ENCODE peak calls at places on chromosomes 1 and 21, in nine cellular contexts. F is fibroblast of lung; I is CD8-positive, alpha-beta T cell; B is lung; S is esophagus muscularis mucosa; G is IMR-90; X is tibial nerve; Z is aorta; Q is heart right ventricle. R is an unnamed sample.

GRCh38 chr1:184075040-184076029 is 23.8 kb downstream of the TSEN15 start:
- DNase-seq in Z (no peak), I (no peak), G (peak; percentile 75), F (peak; percentile 84), X (peak; percentile 75), B (no peak), S (no peak), Q (no peak), R (peak; percentile 71)

GRCh38 chr1:26066857-26067256 is 573 bp downstream of the TRIM63 start:
- DNase-seq in Z (no peak), Q (peak; percentile 76), I (no peak), G (no peak), F (no peak), B (no peak), S (no peak), X (no peak), R (no peak)

GRCh38 chr1:228546541-228547463 is 59.6 kb downstream of the RNF187 start:
- DNase-seq in X (no peak), S (no peak), G (no peak), I (no peak), Q (no peak), Z (no peak), F (no peak), B (no peak), R (no peak)

GRCh38 chr1:59814180-59814900 is 409 bp upstream of the HOOK1 start:
- DNase-seq in G (no peak), Q (peak; percentile 68), B (peak; percentile 90), X (no peak), Z (peak; percentile 85), F (no peak), I (peak; percentile 73), S (no peak), R (no peak)

GRCh38 chr21:30463713-30464112 is 16.5 kb downstream of the KRTAP19-1 start:
- DNase-seq in S (no peak), F (no peak), Q (no peak), Z (no peak), B (no peak), I (no peak), G (no peak), X (no peak), R (peak; percentile 41)

GRCh38 chr21:45175326-45176085 is 101.1 kb downstream of the ADARB1 start:
- DNase-seq in Z (no peak), G (peak; percentile 10), Q (no peak), F (no peak), X (no peak), I (no peak), B (no peak), S (peak; percentile 83), R (no peak)

GRCh38 chr1:207698822-207699483 is 52.9 kb upstream of the CD46 start:
- DNase-seq in G (peak; percentile 56), X (peak; percentile 53), F (peak; percentile 67), Z (no peak), B (peak; percentile 62), Q (peak; percentile 31), I (no peak), S (no peak), R (peak; percentile 60)

GRCh38 chr1:156806512-156807440 is 9.9 kb downstream of the SH2D2A start:
- DNase-seq in X (no peak), I (no peak), Z (no peak), F (no peak), B (no peak), G (no peak), Q (no peak), S (no peak), R (no peak)

GRCh38 chr1:205458777-205459566 is 3.1 kb upstream of the BLACAT1 start:
- DNase-seq in I (no peak), S (no peak), Z (no peak), X (no peak), Q (no peak), G (peak; percentile 58), B (no peak), F (peak; percentile 63), R (peak; percentile 61)

GRCh38 chr1:9798236-9799130 is 25.3 kb downstream of the CLSTN1 start:
- DNase-seq in X (no peak), S (no peak), G (peak; percentile 18), F (peak; percentile 86), Z (peak; percentile 56), I (no peak), Q (no peak), B (no peak), R (no peak)

GRCh38 chr1:237383825-237384612 is 342.0 kb downstream of the RYR2 start:
- DNase-seq in I (no peak), S (no peak), Q (no peak), B (no peak), G (peak; percentile 24), Z (no peak), F (peak; percentile 81), X (no peak), R (no peak)

GRCh38 chr1:108897865-108898720 is 21.3 kb downstream of the GPSM2 start:
- DNase-seq in Z (no peak), G (peak; percentile 79), B (no peak), Q (no peak), I (no peak), F (peak; percentile 87), X (peak; percentile 63), S (no peak), R (peak; percentile 69)

GRCh38 chr21:42376338-42376982 is 10.1 kb upstream of the TFF1 start:
- DNase-seq in S (no peak), Q (no peak), I (no peak), G (no peak), X (no peak), Z (peak; percentile 69), F (no peak), B (no peak), R (no peak)

GRCh38 chr1:181033799-181034391 is at the start of gene MR1:
- DNase-seq in F (peak; percentile 90), X (peak; percentile 67), S (peak; percentile 92), B (peak; percentile 35), Z (no peak), Q (no peak), G (peak; percentile 83), I (no peak), R (no peak)

GRCh38 chr1:45172015-45172414 is 34.4 kb downstream of the ZSWIM5 start:
- DNase-seq in F (peak; percentile 48), I (no peak), G (no peak), B (no peak), S (no peak), Z (no peak), Q (no peak), X (no peak), R (no peak)

GRCh38 chr1:212981571-212982328 is 31.4 kb downstream of the VASH2 start:
- DNase-seq in Q (peak; percentile 25), G (peak; percentile 13), B (peak; percentile 28), I (no peak), F (no peak), Z (no peak), S (peak; percentile 77), X (no peak), R (peak; percentile 78)

GRCh38 chr1:26278835-26279597 is 870 bp upstream of the SH3BGRL3 start:
- DNase-seq in G (peak; percentile 75), I (no peak), Q (no peak), B (no peak), S (no peak), F (peak; percentile 45), Z (peak; percentile 78), X (peak; percentile 36), R (peak; percentile 35)

GRCh38 chr1:26132825-26133167 is 21.2 kb downstream of the PDIK1L start:
- DNase-seq in G (no peak), F (no peak), Q (no peak), I (no peak), X (no peak), S (no peak), B (no peak), Z (no peak), R (no peak)

GRCh38 chr1:30776097-30777059 is 18.8 kb upstream of the LAPTM5 start:
- DNase-seq in G (no peak), X (no peak), I (no peak), F (no peak), B (no peak), Z (no peak), Q (no peak), S (no peak), R (no peak)

GRCh38 chr1:214427871-214428277 is 123.5 kb downstream of the PTPN14 start:
- DNase-seq in Q (no peak), G (peak; percentile 98), I (peak; percentile 10), Z (no peak), F (peak; percentile 90), X (no peak), S (no peak), B (no peak), R (peak; percentile 49)
- H3K4me1 ChIP-seq in Q (peaks cover 37% of the 10 kb centered on the region), G (peaks cover 12% of the 10 kb centered on the region), I (peaks cover 23% of the 10 kb centered on the region), Z (peaks cover 2% of the 10 kb centered on the region), F (peaks cover 24% of the 10 kb centered on the region), X (peaks cover 21% of the 10 kb centered on the region), S (peaks cover 4% of the 10 kb centered on the region), B (peaks cover 3% of the 10 kb centered on the region), R (peaks cover 20% of the 10 kb centered on the region)

DNA sequence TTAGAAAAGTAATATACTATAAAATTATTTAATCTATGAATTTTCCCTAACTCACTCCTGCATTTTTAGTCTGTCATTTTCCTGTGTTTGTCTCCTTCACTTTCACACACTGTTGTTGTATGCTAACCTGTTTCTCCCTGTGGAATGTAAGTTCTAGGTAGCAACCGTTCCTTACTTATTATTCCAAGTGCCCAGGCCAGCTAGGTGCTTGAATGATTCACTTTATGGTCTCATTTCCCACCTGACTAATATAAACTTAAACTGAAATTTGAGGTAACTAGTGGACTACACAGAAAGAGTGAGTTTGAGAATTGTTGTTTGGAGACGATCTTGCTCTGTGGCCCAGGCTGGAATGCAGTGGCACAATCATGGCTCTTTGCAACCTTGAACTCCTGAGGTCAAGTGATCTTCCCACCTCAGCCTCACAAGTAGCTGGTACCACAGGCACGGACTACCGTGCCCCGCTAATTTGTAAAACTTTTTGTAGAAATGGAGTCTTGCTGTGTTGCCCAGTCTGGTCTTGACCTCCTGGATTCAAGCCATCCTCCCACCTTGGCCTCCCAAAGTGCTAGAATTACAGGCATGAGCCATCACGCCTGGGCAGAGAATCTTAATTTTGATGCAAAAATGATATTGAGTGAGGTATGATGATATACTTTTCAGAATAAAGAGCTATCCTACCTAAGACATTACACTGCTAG is 1.9 kb downstream of the ZYG11B start:
- DNase-seq in F (no peak), Z (no peak), X (no peak), B (no peak), I (no peak), G (no peak), Q (no peak), S (no peak), R (no peak)
- H3K4me3 ChIP-seq in F (peak overlapping the region; percentile 84), Z (no peak overlapping the region), X (no peak overlapping the region), B (no peak overlapping the region), I (no peak overlapping the region), G (no peak overlapping the region), Q (peak overlapping the region; percentile 91), S (peak overlapping the region; percentile 80), R (no peak overlapping the region)

GRCh38 chr1:247115141-247115510 is 11.0 kb upstream of the ZNF669 start:
- DNase-seq in I (no peak), S (no peak), Q (no peak), G (no peak), B (no peak), F (no peak), Z (no peak), X (no peak), R (no peak)
- H3K27ac ChIP-seq in I (no peak overlapping the region), S (no peak overlapping the region), Q (no peak overlapping the region), G (no peak overlapping the region), B (no peak overlapping the region), F (no peak overlapping the region), Z (no peak overlapping the region), X (no peak overlapping the region), R (no peak overlapping the region)

GRCh38 chr21:17114019-17114418 is 398.8 kb upstream of the CXADR start:
- DNase-seq in G (no peak), Z (no peak), I (no peak), X (no peak), B (no peak), Q (no peak), S (no peak), F (no peak), R (no peak)

GRCh38 chr21:17118638-17119384 is 394.0 kb upstream of the CXADR start:
- DNase-seq in Q (no peak), F (no peak), G (no peak), I (no peak), Z (no peak), S (no peak), X (no peak), B (no peak), R (no peak)

GRCh38 chr21:17119466-17120297 is 393.2 kb upstream of the CXADR start:
- DNase-seq in I (no peak), Q (no peak), B (no peak), G (no peak), X (no peak), F (no peak), Z (no peak), S (no peak), R (no peak)
- H3K4me1 ChIP-seq in I (no peaks in the 10 kb centered on the region), Q (no peaks in the 10 kb centered on the region), B (no peaks in the 10 kb centered on the region), G (no peaks in the 10 kb centered on the region), X (no peaks in the 10 kb centered on the region), F (no peaks in the 10 kb centered on the region), Z (peaks cover 2% of the 10 kb centered on the region), S (no peaks in the 10 kb centered on the region), R (no peaks in the 10 kb centered on the region)